ENCODE peak calls at places on chromosomes 16 and 17, in eight cellular contexts. L is right cardiac atrium, Q is thoracic aorta, F is upper lobe of right lung, K is lung, C is A549, V is aorta, R is mesenchymal stem cell. W is an unnamed sample. For H3K4me1 and H3K9me3, the result is how much of the 10 kb centered on the place peaks cover.

GRCh38 chr17:50213026-50214015 is 11.9 kb upstream of the COL1A1 start:
- DNase-seq in L (no peak), Q (no peak), F (no peak), K (no peak), C (no peak), V (no peak), R (peak), W (peak)

GRCh38 chr16:84919751-84920150 is 91.6 kb downstream of the ZDHHC7 start:
- DNase-seq in L (no peak), Q (no peak), F (no peak), K (no peak), C (no peak), V (no peak), R (no peak), W (no peak)

GRCh38 chr17:35313875-35314409 is 59.5 kb downstream of the SLFN11 start:
- DNase-seq in L (peak), Q (no peak), F (peak), K (no peak), C (no peak), V (peak), R (no peak), W (peak)

GRCh38 chr16:88632587-88632930 is 5.8 kb upstream of the IL17C start:
- DNase-seq in L (no peak), Q (no peak), F (no peak), K (no peak), C (no peak), V (no peak), R (no peak), W (no peak)

GRCh38 chr17:53722407-53722806 is 100.3 kb upstream of the KIF2B start:
- DNase-seq in L (no peak), Q (no peak), F (no peak), K (no peak), C (peak), V (no peak), R (peak), W (peak)

GRCh38 chr16:83211711-83212110 is 584.9 kb downstream of the CDH13 start:
- DNase-seq in L (no peak), Q (no peak), F (no peak), K (no peak), C (no peak), V (no peak), R (peak), W (no peak)

GRCh38 chr17:82791532-82791931 is 39.7 kb downstream of the TBCD start:
- DNase-seq in L (no peak), Q (no peak), F (no peak), K (no peak), C (no peak), V (no peak), R (peak), W (peak)

GRCh38 chr17:77898521-77899434 is 59.7 kb upstream of the TNRC6C start:
- DNase-seq in L (no peak), Q (no peak), F (peak), K (no peak), C (no peak), V (peak), R (no peak), W (no peak)

GRCh38 chr17:34797724-34798123 is 163.5 kb downstream of the CCT6B start:
- DNase-seq in L (no peak), Q (no peak), F (no peak), K (no peak), C (peak), V (no peak), R (no peak), W (no peak)

GRCh38 chr16:48212033-48212432 is 32.1 kb upstream of the LONP2 start:
- DNase-seq in L (no peak), Q (no peak), F (no peak), K (no peak), C (no peak), V (no peak), R (no peak), W (no peak)

GRCh38 chr16:80084614-80085013 is 456.2 kb upstream of the DYNLRB2 start:
- DNase-seq in L (peak), Q (no peak), F (no peak), K (no peak), C (peak), V (peak), R (peak), W (peak)

GRCh38 chr17:59872351-59872750 is 20.4 kb downstream of the TUBD1 start:
- DNase-seq in L (no peak), Q (no peak), F (no peak), K (no peak), C (no peak), V (no peak), R (no peak), W (no peak)

GRCh38 chr17:1645207-1646171 is at the start of gene SCARF1:
- DNase-seq in L (peak), Q (no peak), F (peak), K (no peak), C (no peak), V (peak), R (peak), W (peak)

GRCh38 chr17:1643293-1643998 is 2.1 kb downstream of the SCARF1 start:
- DNase-seq in L (peak), Q (no peak), F (peak), K (peak), C (peak), V (no peak), R (no peak), W (peak)

GRCh38 chr17:1643999-1644492 is 1.5 kb downstream of the SCARF1 start:
- DNase-seq in L (no peak), Q (no peak), F (peak), K (peak), C (no peak), V (no peak), R (no peak), W (peak)

GRCh38 chr17:1646199-1646875 is 805 bp upstream of the SCARF1 start:
- DNase-seq in L (peak), Q (no peak), F (no peak), K (no peak), C (no peak), V (no peak), R (no peak), W (peak)

DNA sequence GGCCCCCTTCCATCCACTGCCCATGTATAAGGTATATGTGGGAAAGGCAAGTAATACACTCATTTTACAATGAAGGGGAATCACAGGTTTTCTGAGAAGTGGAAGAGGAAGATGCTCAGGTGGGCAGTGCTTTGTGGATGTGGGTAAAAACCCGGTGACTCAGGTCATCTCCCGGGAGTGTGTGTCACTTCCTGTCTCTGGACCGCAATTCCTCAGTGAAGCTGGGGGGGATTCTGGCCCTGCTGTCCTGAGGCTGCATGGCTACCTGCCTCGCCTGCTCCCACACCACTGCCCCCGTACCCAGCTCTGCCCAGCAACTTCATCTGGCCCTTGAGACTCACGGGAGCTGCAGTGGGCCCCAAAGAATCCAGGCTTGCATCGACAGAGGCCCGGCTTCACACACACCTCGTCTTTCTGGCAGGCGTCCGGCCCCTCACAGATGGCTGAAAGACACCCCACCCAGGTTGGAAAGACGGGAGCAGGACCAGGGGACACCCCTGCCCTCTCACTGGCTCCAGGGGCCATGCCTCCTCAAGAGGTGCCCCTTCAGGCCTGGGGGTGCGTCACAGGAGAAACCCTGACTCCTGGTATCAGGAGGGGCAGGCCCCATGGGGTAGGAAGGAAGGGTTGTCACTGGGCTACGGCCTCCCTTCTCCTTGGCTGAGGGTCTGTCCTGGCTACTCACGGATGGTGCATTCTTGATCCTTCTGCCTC is 882 bp downstream of the SCARF1 start:
- DNase-seq in L (peak), Q (no peak), F (no peak), K (no peak), C (no peak), V (no peak), R (peak), W (peak)
- H3K4me1 ChIP-seq in L (under half), Q (under half), F (half or more), K (under half), C (under half), V (under half), R (under half), W (under half)

DNA sequence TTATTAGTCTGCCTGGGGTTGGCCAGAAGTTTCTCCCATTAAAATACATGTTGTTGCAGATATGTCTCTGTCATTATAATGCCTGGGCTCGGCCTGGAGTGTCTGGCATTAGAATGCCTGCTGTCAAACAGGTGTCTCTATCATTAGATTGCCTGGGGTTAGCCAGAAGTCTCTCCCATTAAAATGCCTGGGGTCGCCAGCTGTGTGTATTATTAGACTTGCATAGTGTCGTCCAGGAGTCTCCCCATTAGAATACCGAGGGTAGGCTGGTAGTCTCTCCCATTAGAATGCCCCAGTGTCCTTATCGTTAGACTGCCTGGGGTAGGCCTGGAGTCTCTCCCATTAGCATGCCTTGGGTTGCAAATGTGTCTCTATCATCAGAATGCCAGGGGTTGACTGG is 2270.8 kb downstream of the TP53TG3F start:
- DNase-seq in L (no peak), Q (no peak), F (no peak), K (no peak), C (no peak), V (no peak), R (no peak), W (no peak)
- H3K9me3 ChIP-seq in L (under half), Q (under half), F (under half), K (under half), C (under half), V (under half), R (under half), W (under half)

GRCh38 chr17:332023-332422 is 20.6 kb downstream of the RPH3AL start:
- DNase-seq in L (no peak), Q (no peak), F (peak), K (no peak), C (no peak), V (peak), R (no peak), W (peak)
- H3K27ac ChIP-seq in L (peak), Q (no peak), F (peak), K (peak), C (no peak), V (no peak), R (peak), W (no peak)

DNA sequence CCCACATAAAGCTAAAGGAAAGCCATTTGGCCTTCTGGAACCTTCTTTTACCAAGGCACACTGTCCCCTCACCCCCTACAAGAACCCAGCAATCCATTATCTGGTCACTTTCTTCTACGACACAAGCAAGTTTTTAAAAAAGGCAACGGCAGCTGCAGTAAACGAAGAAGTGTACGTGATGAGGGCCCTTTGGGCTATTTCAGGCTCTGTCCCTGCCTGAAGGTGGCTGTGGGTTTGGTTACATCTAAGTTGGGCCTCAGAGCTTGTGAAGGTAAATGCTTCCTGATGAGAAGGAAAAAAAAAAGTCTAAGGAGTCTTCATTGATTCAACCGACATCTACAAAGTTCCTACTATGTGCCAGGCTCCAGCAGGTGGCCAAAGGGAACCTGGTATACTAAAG is 35.4 kb downstream of the XYLT1 start:
- DNase-seq in L (no peak), Q (no peak), F (no peak), K (no peak), C (no peak), V (no peak), R (no peak), W (no peak)
- H3K4me1 ChIP-seq in L (under half), Q (under half), F (under half), K (under half), C (under half), V (under half), R (under half), W (under half)

GRCh38 chr17:69857412-69857835 is 217.6 kb upstream of the KCNJ16 start:
- DNase-seq in L (no peak), Q (no peak), F (no peak), K (no peak), C (no peak), V (no peak), R (peak), W (peak)
- H3K9me3 ChIP-seq in L (under half), Q (under half), F (under half), K (under half), C (under half), V (under half), R (under half), W (under half)

GRCh38 chr16:2090819-2091721 is 43.3 kb downstream of the TSC2 start:
- DNase-seq in L (peak), Q (no peak), F (peak), K (peak), C (no peak), V (no peak), R (peak), W (peak)

GRCh38 chr16:2091722-2092620 is 43.7 kb downstream of the PKD1 start:
- DNase-seq in L (no peak), Q (no peak), F (no peak), K (no peak), C (no peak), V (no peak), R (peak), W (no peak)

GRCh38 chr16:2088759-2089358 is 41.1 kb downstream of the TSC2 start:
- DNase-seq in L (no peak), Q (no peak), F (no peak), K (no peak), C (no peak), V (no peak), R (no peak), W (no peak)

GRCh38 chr16:2089676-2090480 is 42.1 kb downstream of the TSC2 start:
- DNase-seq in L (no peak), Q (no peak), F (no peak), K (no peak), C (no peak), V (no peak), R (no peak), W (no peak)

GRCh38 chr16:2090481-2090797 is 42.7 kb downstream of the TSC2 start:
- DNase-seq in L (no peak), Q (no peak), F (no peak), K (no peak), C (no peak), V (no peak), R (no peak), W (no peak)
- H3K27ac ChIP-seq in L (peak), Q (no peak), F (peak), K (peak), C (no peak), V (no peak), R (no peak), W (no peak)

GRCh38 chr16:50800074-50800473 is 58.2 kb downstream of the CYLD start:
- DNase-seq in L (no peak), Q (no peak), F (no peak), K (no peak), C (no peak), V (no peak), R (no peak), W (no peak)

GRCh38 chr16:50806099-50807062 is 64.5 kb downstream of the CYLD start:
- DNase-seq in L (peak), Q (peak), F (peak), K (peak), C (peak), V (peak), R (peak), W (peak)

GRCh38 chr16:50802958-50803357 is 61.1 kb downstream of the CYLD start:
- DNase-seq in L (no peak), Q (no peak), F (no peak), K (no peak), C (no peak), V (no peak), R (no peak), W (no peak)

GRCh38 chr16:50802000-50802399 is 60.1 kb downstream of the CYLD start:
- DNase-seq in L (no peak), Q (no peak), F (no peak), K (no peak), C (no peak), V (no peak), R (no peak), W (peak)

DNA sequence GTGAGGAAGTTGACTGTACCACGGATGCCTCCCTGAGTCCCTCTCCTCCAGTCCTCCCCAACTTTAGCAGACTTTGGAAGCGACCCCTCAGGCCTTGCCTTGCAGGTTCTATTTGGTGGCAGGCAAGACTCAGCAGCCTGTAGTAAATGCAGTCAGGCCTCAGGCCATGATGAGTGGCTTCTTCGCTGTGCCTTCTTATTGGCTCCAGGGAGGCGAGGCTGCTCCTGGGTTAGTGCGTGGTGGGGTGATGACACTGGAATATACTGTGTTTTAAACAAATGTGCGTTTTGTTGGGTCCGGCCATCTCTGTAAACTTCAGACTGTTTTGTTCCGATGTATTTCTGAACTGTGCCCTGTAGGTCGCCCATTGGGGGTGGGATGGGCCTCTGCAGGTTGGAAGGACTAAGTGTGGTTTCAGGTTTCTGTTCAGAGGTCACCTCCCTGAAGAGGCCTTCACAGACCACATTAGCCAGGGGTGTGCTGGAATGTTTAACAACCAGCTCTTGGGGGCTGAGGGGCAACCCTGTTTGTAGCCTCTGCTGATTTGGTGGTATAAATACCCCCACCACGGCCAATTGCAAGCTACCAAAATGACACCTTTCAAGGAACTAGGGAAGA is 62.5 kb downstream of the CYLD start:
- DNase-seq in L (no peak), Q (no peak), F (no peak), K (no peak), C (no peak), V (no peak), R (no peak), W (no peak)
- H3K4me1 ChIP-seq in L (under half), Q (under half), F (under half), K (under half), C (under half), V (under half), R (under half), W (under half)

DNA sequence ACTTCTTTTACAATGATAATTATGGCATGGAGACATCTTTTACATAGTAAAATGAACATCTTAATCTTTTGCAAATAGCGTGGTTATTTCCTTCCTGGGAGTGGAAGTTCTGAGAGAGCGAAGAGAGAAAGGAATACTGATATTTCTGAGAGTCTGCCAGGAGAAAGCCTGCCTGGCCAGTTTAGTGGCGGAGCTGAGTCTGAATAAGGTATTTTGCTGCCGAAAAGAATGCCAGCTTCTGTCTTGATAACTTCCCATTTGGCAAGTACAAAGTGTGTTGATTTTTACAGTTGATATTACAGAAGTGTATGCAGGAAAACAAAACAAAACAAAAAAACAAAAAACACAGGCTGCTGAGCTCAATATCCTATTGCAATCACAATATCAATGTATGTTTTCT is 55.9 kb downstream of the KCNJ2 start:
- DNase-seq in L (no peak), Q (no peak), F (no peak), K (no peak), C (no peak), V (no peak), R (no peak), W (no peak)
- H3K9me3 ChIP-seq in L (under half), Q (under half), F (under half), K (under half), C (under half), V (under half), R (under half), W (under half)

DNA sequence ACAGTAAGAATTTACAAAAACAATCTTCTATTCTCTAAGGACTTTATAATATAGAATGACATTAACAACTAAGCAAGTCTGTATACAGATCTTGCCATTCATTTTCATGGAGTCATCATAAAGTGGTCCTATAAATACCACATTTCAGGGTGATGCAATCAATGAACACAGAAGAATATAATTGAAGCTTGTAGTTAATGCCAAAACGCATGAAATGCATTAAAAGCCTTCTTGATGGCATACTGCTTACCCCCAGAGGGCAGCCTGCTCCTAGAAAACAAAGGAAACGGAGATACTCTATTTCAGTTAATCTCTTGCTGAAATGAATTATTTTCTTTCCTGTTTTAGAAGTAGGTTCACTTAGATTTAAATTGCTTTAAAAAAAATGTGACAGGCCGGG is 45.2 kb upstream of the STAC2 start:
- DNase-seq in L (no peak), Q (no peak), F (no peak), K (peak), C (no peak), V (no peak), R (peak), W (peak)
- H3K27ac ChIP-seq in L (no peak), Q (no peak), F (no peak), K (no peak), C (no peak), V (no peak), R (no peak), W (no peak)

GRCh38 chr16:74605332-74605731 is 1.6 kb downstream of the GLG1 start:
- DNase-seq in L (no peak), Q (no peak), F (no peak), K (no peak), C (no peak), V (no peak), R (no peak), W (no peak)
- H3K4me1 ChIP-seq in L (under half), Q (half or more), F (under half), K (under half), C (under half), V (under half), R (under half), W (under half)